ENCODE peak calls at places on chromosomes 13 and 19, in seven cellular contexts. N is right atrium auricular region, Y is kidney epithelial cell, A is upper lobe of left lung, L is cardiac muscle cell, Q is thoracic aorta, I is thyroid gland. Z is an unnamed sample.

GRCh38 chr13:76856141-76856571 is 30.0 kb downstream of the KCTD12 start:
- DNase-seq in L (peak; percentile 78), N (no peak), Y (peak; percentile 39), Q (no peak), A (no peak), I (no peak), Z (no peak)

GRCh38 chr19:12075538-12076139 is 11.1 kb downstream of the ZNF844 start:
- DNase-seq in N (no peak), Y (no peak), I (no peak), A (no peak), L (no peak), Q (no peak), Z (no peak)

GRCh38 chr13:57030671-57031070 is 110.0 kb upstream of the PRR20A start:
- DNase-seq in Y (no peak), L (no peak), N (no peak), Q (no peak), A (no peak), I (no peak), Z (peak; percentile 50)

GRCh38 chr13:36158606-36159005 is 27.4 kb upstream of the DCLK1 start:
- DNase-seq in Q (no peak), I (no peak), A (no peak), Y (peak; percentile 58), N (no peak), L (no peak), Z (no peak)

GRCh38 chr19:52200044-52200443 is 10.2 kb downstream of the PPP2R1A start:
- DNase-seq in I (no peak), Y (peak; percentile 7), L (peak; percentile 77), N (peak; percentile 82), A (no peak), Q (peak; percentile 68), Z (no peak)

GRCh38 chr13:50244913-50245574 is 229.8 kb downstream of the KCNRG start:
- DNase-seq in Y (peak; percentile 92), A (no peak), N (no peak), Q (peak; percentile 12), I (peak; percentile 15), L (peak; percentile 59), Z (no peak)

GRCh38 chr19:3171894-3172679 is 6.5 kb upstream of the S1PR4 start:
- DNase-seq in A (peak; percentile 70), L (no peak), Q (no peak), I (no peak), N (no peak), Y (no peak), Z (peak; percentile 33)

GRCh38 chr19:19474950-19475781 is 40.2 kb downstream of the TSSK6 start:
- DNase-seq in Q (no peak), L (no peak), Y (no peak), I (no peak), N (no peak), A (no peak), Z (peak; percentile 66)

GRCh38 chr13:19150712-19151228 is 30.9 kb downstream of the TUBA3C start:
- DNase-seq in I (no peak), Q (no peak), Y (no peak), N (peak; percentile 32), A (peak; percentile 45), L (no peak), Z (no peak)

GRCh38 chr13:99256283-99256682 is 1.9 kb downstream of the GPR18 start:
- DNase-seq in I (no peak), L (no peak), N (no peak), A (no peak), Q (no peak), Y (no peak), Z (no peak)

GRCh38 chr13:81017525-81018152 is 676.7 kb upstream of the SPRY2 start:
- DNase-seq in Y (peak; percentile 19), N (no peak), Q (no peak), I (no peak), A (no peak), L (peak; percentile 70), Z (no peak)

GRCh38 chr13:48492123-48493075 is 40.5 kb downstream of the RCBTB2 start:
- DNase-seq in A (no peak), N (peak; percentile 85), Y (no peak), L (peak; percentile 91), I (peak; percentile 30), Q (no peak), Z (no peak)

GRCh38 chr19:22935151-22935550 is 67.8 kb downstream of the ZNF728 start:
- DNase-seq in A (no peak), Q (no peak), I (no peak), Y (no peak), N (no peak), L (no peak), Z (no peak)

GRCh38 chr19:3151563-3152430 is 16.0 kb downstream of the GNA15 start:
- DNase-seq in A (peak; percentile 62), Q (no peak), I (no peak), Y (no peak), L (no peak), N (no peak), Z (no peak)

GRCh38 chr13:33217256-33217655 is 68.3 kb downstream of the STARD13 start:
- DNase-seq in A (no peak), L (no peak), N (no peak), Q (no peak), Y (no peak), I (peak; percentile 36), Z (no peak)

GRCh38 chr19:12721656-12722565 is 1.8 kb downstream of the TNPO2 start:
- DNase-seq in N (no peak), Y (peak; percentile 19), A (peak; percentile 91), Q (no peak), L (peak; percentile 87), I (peak; percentile 68), Z (peak; percentile 92)

GRCh38 chr19:10662384-10663251 is 8.5 kb downstream of the ILF3 start:
- DNase-seq in L (peak; percentile 59), Y (no peak), Q (no peak), N (no peak), A (no peak), I (peak; percentile 36), Z (no peak)

GRCh38 chr19:1227655-1228054 is 10.2 kb downstream of the CBARP start:
- DNase-seq in Q (no peak), Y (no peak), L (no peak), N (no peak), A (peak; percentile 83), I (no peak), Z (no peak)
- TF ChIP-seq CTCF in Q (no peak), Y (no peak), L (no peak), N (no peak), A (no peak), I (no peak), Z (no peak)

DNA sequence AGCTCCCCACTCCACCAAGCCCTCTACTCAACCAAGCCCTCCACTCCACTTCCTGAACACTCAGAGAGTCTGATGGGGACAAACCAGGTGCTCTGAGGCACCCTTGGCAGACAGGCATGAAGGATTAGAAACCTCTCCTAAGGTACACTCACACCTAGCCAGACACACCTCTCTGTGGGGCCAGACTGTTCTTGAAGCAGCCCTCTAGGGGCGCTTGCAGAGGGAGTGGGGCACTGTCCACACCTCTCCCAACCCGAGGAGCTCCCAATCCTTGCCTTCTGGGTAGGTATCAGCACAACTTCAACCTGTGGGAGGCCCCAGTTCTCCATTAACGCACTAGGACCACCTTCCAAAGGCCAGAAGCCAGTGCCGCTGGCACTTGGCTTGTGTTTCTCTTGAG is 108.7 kb upstream of the VSTM2B start:
- DNase-seq in I (no peak), Y (no peak), L (no peak), A (no peak), N (no peak), Q (no peak), Z (no peak)
- TF ChIP-seq CTCF in I (no peak), Y (no peak), L (no peak), A (no peak), N (no peak), Q (no peak), Z (no peak)

DNA sequence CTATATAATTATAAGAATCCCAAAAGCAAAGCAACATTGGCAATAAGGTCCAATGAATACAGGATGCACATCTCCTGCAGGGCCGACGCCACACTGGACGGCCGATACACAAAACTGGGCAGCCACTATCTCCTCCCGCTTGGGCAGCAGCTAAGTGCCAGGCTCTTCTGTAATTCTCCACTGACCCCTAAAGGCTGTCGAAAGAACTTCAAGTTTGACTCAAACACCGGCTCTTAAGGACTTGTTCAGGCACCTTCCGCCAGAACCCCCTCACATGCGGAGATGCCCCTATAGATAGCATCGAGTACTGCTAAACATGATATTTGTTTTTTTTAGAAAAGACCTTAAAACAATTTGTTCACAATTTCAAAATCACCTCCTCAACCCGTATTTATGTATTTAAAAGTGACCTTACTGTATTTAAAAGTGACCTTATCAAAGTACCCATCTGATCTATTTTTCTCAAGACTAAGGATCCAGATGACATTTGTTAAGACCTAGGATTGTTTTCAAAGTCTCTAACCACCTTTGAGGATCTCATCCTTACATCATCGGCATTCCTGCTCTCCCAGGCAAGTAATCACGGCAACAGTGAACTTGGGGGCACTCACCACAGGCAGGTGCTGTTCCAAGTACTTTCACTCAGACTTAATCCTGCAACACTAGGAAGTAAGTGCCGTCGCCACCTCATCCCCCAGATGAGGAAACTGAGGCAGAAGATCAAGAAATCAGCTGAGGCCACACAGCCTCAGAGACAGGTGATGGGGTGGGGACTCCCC is 77.8 kb downstream of the TUBGCP3 start:
- DNase-seq in Y (peak; percentile 39), Q (no peak), N (no peak), L (peak; percentile 64), I (peak; percentile 48), A (no peak), Z (peak; percentile 83)
- TF ChIP-seq CTCF in Y (peak; percentile 65), Q (peak; percentile 50), N (no peak), L (peak; percentile 48), I (no peak), A (peak; percentile 30), Z (peak; percentile 78)

GRCh38 chr19:4969292-4969771 is 419 bp downstream of the KDM4B start:
- DNase-seq in A (no peak), I (no peak), L (no peak), Q (no peak), Y (no peak), N (no peak), Z (no peak)
- TF ChIP-seq CTCF in A (no peak), I (no peak), L (no peak), Q (no peak), Y (no peak), N (no peak), Z (no peak)

GRCh38 chr13:82655518-82655855 is 1226.8 kb downstream of the SLITRK1 start:
- DNase-seq in A (no peak), Q (no peak), Y (no peak), N (no peak), L (peak; percentile 16), I (no peak), Z (no peak)
- TF ChIP-seq CTCF in A (no peak), Q (no peak), Y (no peak), N (no peak), L (no peak), I (no peak), Z (no peak)

DNA sequence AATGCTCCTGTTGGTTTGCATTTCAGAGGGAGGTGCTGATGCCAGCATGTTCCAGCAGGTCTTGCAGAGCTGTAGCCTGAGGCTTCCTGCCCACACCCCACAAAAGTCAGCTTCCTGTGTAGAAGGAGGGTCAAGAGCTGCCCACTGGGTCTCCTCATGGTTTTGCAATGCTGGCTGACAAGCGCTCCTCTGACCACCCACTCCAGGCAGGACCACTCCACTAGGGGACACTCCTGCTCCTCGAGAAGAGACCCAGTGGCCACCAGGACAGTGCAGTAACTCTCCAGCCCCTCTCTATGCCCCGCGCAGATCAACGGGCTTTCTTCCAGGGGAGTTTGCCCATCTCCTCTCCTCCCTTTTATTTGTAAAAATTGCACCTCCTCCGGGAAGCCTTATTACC is 72.9 kb upstream of the UQCRFS1 start:
- DNase-seq in Y (no peak), A (no peak), N (no peak), I (no peak), L (peak; percentile 3), Q (no peak), Z (peak; percentile 85)
- TF ChIP-seq CTCF in Y (no peak), A (no peak), N (no peak), I (no peak), L (peak; percentile 14), Q (no peak), Z (peak; percentile 77)

Z was measured in endodermal cell.